ENCODE peak calls at places on chromosome 1, in six cellular contexts. K is IMR-90, H is trophoblast cell, R is neuronal stem cell, I is H9, M is H1. Y is an unnamed sample.

GRCh38 chr1:243268284-243268653 is 12.4 kb downstream of the SDCCAG8 start:
- DNase-seq in K (peak), H (peak), R (no peak), I (no peak), M (no peak), Y (peak)

GRCh38 chr1:227077783-227078182 is 137.7 kb downstream of the COQ8A start:
- DNase-seq in K (no peak), H (no peak), R (no peak), I (no peak), M (no peak), Y (no peak)

GRCh38 chr1:243944429-243945160 is 94.6 kb upstream of the AKT3 start:
- DNase-seq in K (peak), H (peak), R (no peak), I (peak), M (peak), Y (peak)

GRCh38 chr1:196535727-196536126 is 72.5 kb downstream of the KCNT2 start:
- DNase-seq in K (peak), H (no peak), R (peak), I (peak), M (no peak), Y (peak)

GRCh38 chr1:101738475-101738874 is 258.3 kb downstream of the OLFM3 start:
- DNase-seq in K (peak), H (no peak), R (no peak), I (no peak), M (no peak), Y (peak)

GRCh38 chr1:173269490-173270230 is 62.5 kb upstream of the TNFSF4 start:
- DNase-seq in K (peak), H (peak), R (no peak), I (no peak), M (no peak), Y (peak)

GRCh38 chr1:243287652-243288051 is 31.8 kb downstream of the SDCCAG8 start:
- DNase-seq in K (peak), H (no peak), R (no peak), I (no peak), M (no peak), Y (peak)

GRCh38 chr1:39645411-39646043 is 6.1 kb upstream of the HEYL start:
- DNase-seq in K (no peak), H (no peak), R (no peak), I (no peak), M (no peak), Y (no peak)

GRCh38 chr1:24393892-24394291 is 19.7 kb downstream of the STPG1 start:
- DNase-seq in K (peak), H (no peak), R (no peak), I (no peak), M (no peak), Y (peak)

GRCh38 chr1:109425902-109426277 is 358 bp downstream of the PSMA5 start:
- DNase-seq in K (peak), H (peak), R (no peak), I (no peak), M (no peak), Y (peak)

GRCh38 chr1:201383647-201384405 is 6.3 kb upstream of the TNNT2 start:
- DNase-seq in K (peak), H (peak), R (no peak), I (no peak), M (no peak), Y (peak)

GRCh38 chr1:180188103-180188506 is 33.4 kb downstream of the QSOX1 start:
- DNase-seq in K (peak), H (peak), R (peak), I (peak), M (no peak), Y (peak)

GRCh38 chr1:22808846-22809501 is 98.3 kb downstream of the EPHB2 start:
- DNase-seq in K (peak), H (no peak), R (no peak), I (no peak), M (no peak), Y (peak)

GRCh38 chr1:223110963-223111362 is 32.1 kb downstream of the TLR5 start:
- DNase-seq in K (no peak), H (no peak), R (no peak), I (no peak), M (no peak), Y (no peak)

GRCh38 chr1:223116950-223117349 is 26.1 kb downstream of the TLR5 start:
- DNase-seq in K (no peak), H (no peak), R (no peak), I (no peak), M (no peak), Y (no peak)

GRCh38 chr1:223109581-223110026 is 33.4 kb downstream of the TLR5 start:
- DNase-seq in K (no peak), H (no peak), R (no peak), I (no peak), M (no peak), Y (no peak)

GRCh38 chr1:223114871-223115270 is 28.2 kb downstream of the TLR5 start:
- DNase-seq in K (no peak), H (no peak), R (no peak), I (no peak), M (no peak), Y (peak)
- H4K91ac ChIP-seq in K (no peak), H (no peak), R (no peak), I (no peak), M (no peak), Y (no peak)

GRCh38 chr1:15007842-15008241 is 145.7 kb upstream of the TMEM51 start:
- DNase-seq in K (no peak), H (no peak), R (no peak), I (no peak), M (no peak), Y (no peak)
- H2BK5ac ChIP-seq in K (no peak), H (no peak), R (no peak), I (no peak), M (peak), Y (no peak)

GRCh38 chr1:35476099-35476674 is 81.0 kb downstream of the KIAA0319L start:
- DNase-seq in K (peak), H (no peak), R (no peak), I (no peak), M (no peak), Y (no peak)
- H4K91ac ChIP-seq in K (no peak), H (no peak), R (no peak), I (no peak), M (no peak), Y (no peak)

DNA sequence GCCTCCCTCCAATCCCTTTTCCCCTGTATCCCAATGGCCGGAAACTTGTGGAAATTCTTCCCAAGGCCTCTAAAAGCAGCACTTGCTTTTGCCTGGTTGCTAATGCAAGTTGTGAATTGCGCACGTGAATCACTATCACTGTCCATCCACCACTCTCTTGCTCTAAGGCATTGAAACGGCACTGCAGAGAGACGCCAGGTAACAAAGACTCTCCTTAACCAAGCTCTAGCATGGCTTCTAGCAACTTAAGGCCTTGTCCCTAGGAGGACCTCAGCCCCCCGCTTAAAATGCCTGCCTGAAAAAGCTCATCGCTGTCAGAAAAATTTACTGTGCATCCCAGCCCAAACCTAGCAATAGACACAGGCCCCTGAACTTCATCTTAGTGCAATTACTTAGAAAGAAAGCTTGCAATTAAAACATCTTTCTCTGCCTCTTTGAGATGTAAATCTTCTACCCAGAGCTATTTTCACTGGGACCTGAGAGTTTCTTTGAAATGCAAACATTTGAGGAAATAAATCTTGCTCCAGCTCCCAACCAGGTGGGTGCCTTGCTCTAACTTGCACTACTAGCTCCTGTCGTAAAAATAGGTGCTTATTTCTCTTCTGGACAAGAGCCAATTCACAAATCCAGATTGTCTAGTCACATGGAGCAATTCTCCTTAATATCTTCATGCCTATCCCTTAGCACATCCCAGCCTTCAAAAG is 32.9 kb upstream of the ITLN2 start:
- DNase-seq in K (no peak), H (no peak), R (no peak), I (peak), M (no peak), Y (no peak)
- H2BK5ac ChIP-seq in K (no peak), H (no peak), R (no peak), I (no peak), M (peak), Y (no peak)

GRCh38 chr1:239240736-239241135 is 145.6 kb upstream of the CHRM3 start:
- DNase-seq in K (no peak), H (no peak), R (no peak), I (no peak), M (no peak), Y (no peak)

GRCh38 chr1:239239529-239239928 is 146.8 kb upstream of the CHRM3 start:
- DNase-seq in K (no peak), H (no peak), R (no peak), I (no peak), M (no peak), Y (no peak)

GRCh38 chr1:239243003-239243402 is 143.4 kb upstream of the CHRM3 start:
- DNase-seq in K (no peak), H (no peak), R (no peak), I (peak), M (no peak), Y (no peak)

GRCh38 chr1:239244084-239244483 is 142.3 kb upstream of the CHRM3 start:
- DNase-seq in K (no peak), H (no peak), R (no peak), I (no peak), M (no peak), Y (no peak)

GRCh38 chr1:239242404-239242803 is 144.0 kb upstream of the CHRM3 start:
- DNase-seq in K (no peak), H (no peak), R (no peak), I (no peak), M (no peak), Y (no peak)
- H4K91ac ChIP-seq in K (no peak), H (no peak), R (no peak), I (no peak), M (no peak), Y (no peak)

GRCh38 chr1:43357251-43357650 is 1.5 kb upstream of the CDC20 start:
- DNase-seq in K (peak), H (no peak), R (no peak), I (no peak), M (no peak), Y (peak)

GRCh38 chr1:43360616-43361015 is 1.8 kb downstream of the CDC20 start:
- DNase-seq in K (no peak), H (no peak), R (no peak), I (no peak), M (no peak), Y (no peak)

GRCh38 chr1:43358121-43358745 is 548 bp upstream of the CDC20 start:
- DNase-seq in K (peak), H (peak), R (no peak), I (peak), M (no peak), Y (peak)

GRCh38 chr1:43359696-43360095 is 915 bp downstream of the CDC20 start:
- DNase-seq in K (no peak), H (no peak), R (no peak), I (no peak), M (no peak), Y (no peak)

DNA sequence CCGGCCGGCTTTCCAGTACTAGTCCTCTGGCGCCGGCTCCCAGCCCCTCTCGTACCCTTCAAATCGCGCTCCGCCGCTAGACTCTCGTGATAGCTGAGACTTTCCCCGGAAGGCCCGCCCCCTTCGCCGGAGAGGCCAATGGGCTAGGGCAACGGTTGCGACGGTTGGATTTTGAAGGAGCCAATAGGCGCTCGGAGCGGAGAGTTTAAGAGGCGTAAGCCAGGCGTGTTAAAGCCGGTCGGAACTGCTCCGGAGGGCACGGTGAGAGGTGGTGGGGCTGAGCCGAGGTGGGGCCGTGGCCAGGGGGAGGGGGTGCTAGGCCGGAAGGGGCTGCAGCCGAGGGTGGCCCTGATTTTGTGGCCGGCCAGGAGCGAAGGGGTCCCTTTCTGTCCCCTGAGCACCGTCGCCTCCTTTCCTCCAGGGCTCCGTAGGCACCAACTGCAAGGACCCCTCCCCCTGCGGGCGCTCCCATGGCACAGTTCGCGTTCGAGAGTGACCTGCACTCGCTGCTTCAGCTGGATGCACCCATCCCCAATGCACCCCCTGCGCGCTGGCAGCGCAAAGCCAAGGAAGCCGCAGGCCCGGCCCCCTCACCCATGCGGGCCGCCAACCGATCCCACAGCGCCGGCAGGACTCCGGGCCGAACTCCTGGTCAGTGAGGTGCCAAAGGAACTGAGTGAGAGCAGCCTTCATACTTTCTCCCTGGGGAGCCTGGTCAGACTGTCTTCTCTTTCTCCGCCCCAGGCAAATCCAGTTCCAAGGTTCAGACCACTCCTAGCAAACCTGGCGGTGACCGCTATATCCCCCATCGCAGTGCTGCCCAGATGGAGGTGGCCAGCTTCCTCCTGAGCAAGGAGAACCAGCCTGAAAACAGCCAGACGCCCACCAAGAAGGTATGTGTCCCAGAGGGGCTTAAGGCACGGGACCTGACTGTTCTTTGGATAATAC is at the start of gene CDC20:
- DNase-seq in K (peak), H (peak), R (peak), I (peak), M (peak), Y (peak)
- H2BK5ac ChIP-seq in K (peak), H (peak), R (peak), I (peak), M (peak), Y (no peak)

DNA sequence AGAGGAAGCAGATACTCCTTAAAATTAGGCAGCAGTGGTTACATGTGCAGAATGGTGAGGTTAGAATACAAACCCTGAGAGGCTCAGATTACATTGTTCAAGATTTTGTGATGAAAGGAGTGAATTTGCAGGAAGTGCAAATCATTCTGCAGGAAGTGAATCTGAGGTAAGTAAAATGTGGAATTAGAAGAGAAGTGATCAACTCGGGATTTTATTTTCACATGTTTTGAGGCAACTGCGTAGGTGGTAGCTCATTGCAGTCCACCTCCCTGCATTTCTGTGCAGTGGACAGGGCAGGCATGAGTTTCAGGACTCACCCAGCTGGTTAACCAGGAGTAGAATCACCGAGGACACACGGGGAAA is 2.1 kb upstream of the PLA2G2C start:
- DNase-seq in K (no peak), H (no peak), R (no peak), I (no peak), M (no peak), Y (no peak)
- H4K91ac ChIP-seq in K (no peak), H (no peak), R (no peak), I (no peak), M (no peak), Y (no peak)

GRCh38 chr1:224700915-224701531 is 84.9 kb downstream of the CNIH3 start:
- DNase-seq in K (peak), H (no peak), R (peak), I (peak), M (no peak), Y (peak)
- H2BK5ac ChIP-seq in K (no peak), H (no peak), R (no peak), I (no peak), M (peak), Y (no peak)

GRCh38 chr1:42189931-42190853 is 25.6 kb upstream of the GUCA2A start:
- DNase-seq in K (peak), H (peak), R (no peak), I (no peak), M (no peak), Y (no peak)

GRCh38 chr1:42183646-42184268 is 19.2 kb upstream of the GUCA2A start:
- DNase-seq in K (no peak), H (peak), R (no peak), I (no peak), M (no peak), Y (no peak)

GRCh38 chr1:42183210-42183609 is 18.7 kb upstream of the GUCA2A start:
- DNase-seq in K (no peak), H (no peak), R (no peak), I (no peak), M (no peak), Y (no peak)

GRCh38 chr1:42184616-42185015 is 20.1 kb upstream of the GUCA2A start:
- DNase-seq in K (no peak), H (no peak), R (no peak), I (no peak), M (no peak), Y (no peak)

DNA sequence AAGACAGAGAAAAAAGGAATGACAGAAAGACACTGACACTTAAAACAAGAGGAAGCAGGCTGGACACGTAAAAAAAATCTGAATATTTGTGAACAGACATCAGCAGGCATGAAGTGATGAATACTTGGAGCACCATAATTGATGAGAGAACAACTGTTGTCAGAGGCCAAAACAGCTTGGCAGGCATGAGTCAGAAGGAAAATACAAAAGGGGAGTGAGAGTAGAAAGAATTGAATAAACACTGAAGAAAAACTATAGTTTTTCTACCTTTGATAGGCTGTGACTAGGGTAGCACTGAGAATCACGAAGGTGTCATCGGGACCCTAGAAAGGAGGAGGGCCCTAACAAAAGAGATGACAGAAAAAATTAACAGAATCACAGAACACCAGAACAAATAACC is 21.6 kb upstream of the GUCA2A start:
- DNase-seq in K (peak), H (no peak), R (no peak), I (no peak), M (no peak), Y (peak)
- H4K91ac ChIP-seq in K (no peak), H (no peak), R (no peak), I (no peak), M (no peak), Y (no peak)